ENCODE peak calls at places on chromosomes 5 and 9, in eight cellular contexts. N is CD4-positive, alpha-beta memory T cell; Z is non-pigmented ciliary epithelial cell; W is cardiac muscle cell; E is NK-92 treated with Interleukin-12 subunit alpha and Interleukin-12 subunit beta, amount 100 ng/mL, for 24 hours; O is activated CD4-positive, alpha-beta T cell treated with anti-CD3 and anti-CD28 coated beads, Interleukin-2, amount 50 U/mL, for 48 hours; I is neural progenitor cell; S is DND-41. H is an unnamed sample.

GRCh38 chr9:103913899-103914298 is 180.2 kb upstream of the SMC2 start:
- DNase-seq in N (no peak), Z (no peak), W (no peak), E (no peak), O (no peak), I (no peak), S (no peak), H (no peak)

GRCh38 chr5:160434022-160434531 is 12.4 kb downstream of the PTTG1 start:
- DNase-seq in N (no peak), Z (no peak), W (no peak), E (no peak), O (peak), I (peak), S (no peak), H (no peak)

GRCh38 chr9:136526625-136527066 is 19.2 kb downstream of the NOTCH1 start:
- DNase-seq in N (no peak), Z (no peak), W (no peak), E (no peak), O (no peak), I (peak), S (no peak), H (no peak)

GRCh38 chr5:158026248-158027031 is 167.5 kb upstream of the CLINT1 start:
- DNase-seq in N (no peak), Z (no peak), W (peak), E (no peak), O (no peak), I (no peak), S (no peak), H (no peak)

GRCh38 chr9:13443380-13444271 is 164.1 kb upstream of the MPDZ start:
- DNase-seq in N (no peak), Z (no peak), W (no peak), E (no peak), O (no peak), I (peak), S (no peak), H (no peak)

GRCh38 chr9:93658184-93658925 is 82.0 kb downstream of the PHF2 start:
- DNase-seq in N (no peak), Z (no peak), W (no peak), E (no peak), O (no peak), I (no peak), S (no peak), H (no peak)

GRCh38 chr5:81751836-81752643 is 1.1 kb upstream of the SSBP2 start:
- DNase-seq in N (no peak), Z (no peak), W (peak), E (no peak), O (peak), I (peak), S (no peak), H (no peak)

GRCh38 chr9:114603183-114603582 is 7.9 kb upstream of the TMEM268 start:
- DNase-seq in N (no peak), Z (no peak), W (no peak), E (no peak), O (no peak), I (no peak), S (no peak), H (no peak)

GRCh38 chr9:15834541-15834940 is 281.7 kb downstream of the CCDC171 start:
- DNase-seq in N (no peak), Z (no peak), W (peak), E (no peak), O (no peak), I (no peak), S (peak), H (no peak)

GRCh38 chr9:114002271-114002985 is 75.7 kb downstream of the AMBP start:
- DNase-seq in N (no peak), Z (no peak), W (no peak), E (no peak), O (no peak), I (no peak), S (no peak), H (no peak)

GRCh38 chr9:89978185-89978584 is 373.4 kb downstream of the GADD45G start:
- DNase-seq in N (no peak), Z (no peak), W (peak), E (no peak), O (no peak), I (peak), S (no peak), H (peak)

GRCh38 chr9:127444283-127444920 is 6.8 kb downstream of the RPL12 start:
- DNase-seq in N (no peak), Z (no peak), W (no peak), E (no peak), O (no peak), I (no peak), S (no peak), H (no peak)

GRCh38 chr9:88593537-88594185 is 58.7 kb downstream of the NXNL2 start:
- DNase-seq in N (peak), Z (no peak), W (peak), E (peak), O (peak), I (peak), S (peak), H (no peak)

GRCh38 chr5:22567983-22568382 is 285.2 kb downstream of the CDH12 start:
- DNase-seq in N (no peak), Z (no peak), W (no peak), E (no peak), O (no peak), I (no peak), S (no peak), H (no peak)

GRCh38 chr5:178356459-178356872 is 123.9 kb upstream of the PHYKPL start:
- DNase-seq in N (no peak), Z (no peak), W (no peak), E (no peak), O (no peak), I (peak), S (no peak), H (peak)

GRCh38 chr9:69027355-69028097 is 8.0 kb upstream of the FXN start:
- DNase-seq in N (peak), Z (no peak), W (peak), E (no peak), O (peak), I (peak), S (peak), H (peak)

GRCh38 chr9:99680191-99680590 is 141.5 kb upstream of the NR4A3 start:
- DNase-seq in N (no peak), Z (peak), W (no peak), E (no peak), O (no peak), I (no peak), S (no peak), H (no peak)

GRCh38 chr5:154287136-154287535 is 96.6 kb downstream of the GALNT10 start:
- DNase-seq in N (no peak), Z (peak), W (peak), E (no peak), O (no peak), I (peak), S (no peak), H (peak)

GRCh38 chr9:3241290-3241689 is 284.5 kb downstream of the RFX3 start:
- DNase-seq in N (no peak), Z (no peak), W (peak), E (no peak), O (no peak), I (peak), S (no peak), H (peak)

GRCh38 chr5:32110081-32110696 is 63.9 kb downstream of the GOLPH3 start:
- DNase-seq in N (no peak), Z (no peak), W (peak), E (no peak), O (no peak), I (no peak), S (no peak), H (no peak)

GRCh38 chr5:132870801-132871200 is 2.7 kb upstream of the LEAP2 start:
- DNase-seq in N (no peak), Z (no peak), W (no peak), E (no peak), O (no peak), I (no peak), S (no peak), H (no peak)

GRCh38 chr5:99089822-99090549 is 161.2 kb upstream of the CHD1 start:
- DNase-seq in N (no peak), Z (no peak), W (no peak), E (no peak), O (no peak), I (no peak), S (no peak), H (no peak)

GRCh38 chr5:27962201-27962600 is 923.8 kb upstream of the CDH9 start:
- DNase-seq in N (no peak), Z (no peak), W (peak), E (no peak), O (no peak), I (no peak), S (no peak), H (no peak)

GRCh38 chr9:18985464-18985951 is 47.5 kb downstream of the SAXO1 start:
- DNase-seq in N (no peak), Z (no peak), W (no peak), E (no peak), O (no peak), I (no peak), S (no peak), H (no peak)

GRCh38 chr9:71910602-71911060 is 362 bp downstream of the ABHD17B start:
- DNase-seq in N (no peak), Z (no peak), W (no peak), E (no peak), O (no peak), I (no peak), S (no peak), H (no peak)

GRCh38 chr5:21121213-21121612 is 1133.2 kb upstream of the CDH18 start:
- DNase-seq in N (no peak), Z (peak), W (peak), E (no peak), O (no peak), I (no peak), S (no peak), H (no peak)

GRCh38 chr9:125649315-125649714 is 57.7 kb downstream of the MAPKAP1 start:
- DNase-seq in N (no peak), Z (peak), W (peak), E (no peak), O (no peak), I (no peak), S (no peak), H (no peak)

GRCh38 chr9:128713411-128713780 is 10.5 kb downstream of the ZDHHC12 start:
- DNase-seq in N (no peak), Z (no peak), W (no peak), E (no peak), O (no peak), I (no peak), S (no peak), H (peak)

GRCh38 chr5:33843579-33843978 is 48.2 kb downstream of the ADAMTS12 start:
- DNase-seq in N (no peak), Z (peak), W (peak), E (no peak), O (no peak), I (no peak), S (no peak), H (no peak)

GRCh38 chr5:55540024-55540423 is 5.3 kb upstream of the PLPP1 start:
- DNase-seq in N (no peak), Z (no peak), W (no peak), E (no peak), O (no peak), I (no peak), S (no peak), H (no peak)

GRCh38 chr9:93960221-93960970 is 5.2 kb upstream of the BARX1 start:
- DNase-seq in N (no peak), Z (no peak), W (no peak), E (no peak), O (no peak), I (peak), S (no peak), H (peak)

GRCh38 chr9:133120343-133121199 is 469 bp downstream of the RALGDS start:
- DNase-seq in N (no peak), Z (no peak), W (no peak), E (no peak), O (no peak), I (no peak), S (no peak), H (peak)

H was measured in H7.